ENCODE peak calls at places on chromosome 3, in ten cellular contexts. I is nephron progenitor cell, B is LoVo, H is SIG-M5, T is sigmoid colon, K is RCC 7860, O is upper lobe of right lung, F is Caki2, J is fibroblast of gingiva, S is endothelial cell. L is an unnamed sample.

GRCh38 chr3:145719118-145719517 is 441.9 kb downstream of the PLOD2 start:
- DNase-seq in B (no peak), H (no peak), O (no peak), F (no peak), T (no peak), S (no peak), K (no peak), I (no peak), J (no peak), L (no peak)

GRCh38 chr3:139534444-139534812 is 5.1 kb downstream of the RBP1 start:
- DNase-seq in O (no peak), J (peak; percentile 26), S (no peak), K (peak; percentile 29), I (no peak), B (peak; percentile 63), T (peak; percentile 80), F (peak; percentile 80), H (no peak), L (no peak)

GRCh38 chr3:106228271-106228670 is 359.5 kb upstream of the CBLB start:
- DNase-seq in K (no peak), H (no peak), J (no peak), B (no peak), O (no peak), I (no peak), S (no peak), F (no peak), T (no peak), L (no peak)

GRCh38 chr3:129182390-129183180 is 1.1 kb downstream of the CNBP start:
- DNase-seq in S (no peak), I (no peak), K (no peak), B (no peak), O (no peak), T (no peak), F (no peak), J (peak; percentile 29), H (no peak), L (no peak)

GRCh38 chr3:12662593-12663310 is 1.2 kb downstream of the RAF1 start:
- DNase-seq in F (peak; percentile 23), J (no peak), H (no peak), T (no peak), K (no peak), B (peak; percentile 20), S (peak; percentile 43), O (peak; percentile 71), I (peak; percentile 48), L (peak; percentile 74)

GRCh38 chr3:8660271-8660731 is 15.7 kb upstream of the SSUH2 start:
- DNase-seq in T (no peak), H (no peak), B (no peak), K (no peak), J (no peak), O (no peak), I (no peak), F (peak; percentile 27), S (no peak), L (no peak)

GRCh38 chr3:39639344-39640236 is 169.8 kb upstream of the MYRIP start:
- DNase-seq in O (no peak), B (peak; percentile 91), H (peak; percentile 79), F (peak; percentile 81), S (no peak), I (no peak), J (peak; percentile 87), T (no peak), K (peak; percentile 87), L (no peak)

GRCh38 chr3:184717608-184717995 is 5.7 kb upstream of the MAGEF1 start:
- DNase-seq in S (no peak), I (no peak), B (no peak), K (no peak), H (no peak), T (no peak), O (no peak), J (no peak), F (no peak), L (no peak)

GRCh38 chr3:63814300-63814699 is 4.8 kb upstream of the C3orf49 start:
- DNase-seq in B (no peak), H (no peak), O (no peak), J (no peak), K (no peak), T (no peak), F (no peak), S (no peak), I (no peak), L (no peak)

GRCh38 chr3:126035362-126036050 is 48.4 kb downstream of the SLC41A3 start:
- DNase-seq in K (no peak), O (no peak), H (no peak), I (no peak), S (no peak), J (no peak), B (no peak), T (peak; percentile 37), F (no peak), L (no peak)